ENCODE peak calls at places on chromosomes 1 and 21, in seven cellular contexts. One of them, this sample, is unnamed. For H3K4me1, the result is how much of the 10 kb centered on the place peaks cover.

GRCh38 chr1:37509181-37509580 is 5.4 kb downstream of the MEAF6 start:
- DNase-seq in GM23248: peak
- DNase-seq in tibial nerve: no peak
- DNase-seq in IMR-90: peak
- DNase-seq in ovary: no peak
- DNase-seq in right cardiac atrium: no peak
- DNase-seq in spleen: no peak
- DNase-seq in this sample: no peak

GRCh38 chr1:145690587-145691558 is 16.3 kb downstream of the PDZK1 start:
- DNase-seq in ovary: no peak
- DNase-seq in tibial nerve: no peak
- DNase-seq in spleen: no peak
- DNase-seq in GM23248: peak
- DNase-seq in IMR-90: peak
- DNase-seq in right cardiac atrium: no peak
- DNase-seq in this sample: no peak

GRCh38 chr1:241944300-241944699 is 13.3 kb upstream of the BECN2 start:
- DNase-seq in IMR-90: no peak
- DNase-seq in tibial nerve: no peak
- DNase-seq in spleen: no peak
- DNase-seq in ovary: no peak
- DNase-seq in GM23248: no peak
- DNase-seq in right cardiac atrium: no peak
- DNase-seq in this sample: no peak

GRCh38 chr1:205354259-205354904 is 2.3 kb downstream of the KLHDC8A start:
- DNase-seq in tibial nerve: peak
- DNase-seq in GM23248: peak
- DNase-seq in IMR-90: peak
- DNase-seq in ovary: no peak
- DNase-seq in spleen: no peak
- DNase-seq in right cardiac atrium: no peak
- DNase-seq in this sample: no peak

GRCh38 chr1:27348861-27349783 is 7.3 kb downstream of the SYTL1 start:
- DNase-seq in GM23248: peak
- DNase-seq in tibial nerve: no peak
- DNase-seq in IMR-90: no peak
- DNase-seq in right cardiac atrium: peak
- DNase-seq in ovary: no peak
- DNase-seq in spleen: peak
- DNase-seq in this sample: peak

GRCh38 chr21:42839271-42840231 is 39.8 kb downstream of the WDR4 start:
- DNase-seq in GM23248: no peak
- DNase-seq in IMR-90: no peak
- DNase-seq in spleen: peak
- DNase-seq in ovary: no peak
- DNase-seq in tibial nerve: peak
- DNase-seq in right cardiac atrium: peak
- DNase-seq in this sample: peak

GRCh38 chr1:220874201-220874655 is 5.0 kb upstream of the HLX start:
- DNase-seq in right cardiac atrium: peak
- DNase-seq in ovary: no peak
- DNase-seq in tibial nerve: no peak
- DNase-seq in spleen: peak
- DNase-seq in GM23248: peak
- DNase-seq in IMR-90: peak
- DNase-seq in this sample: no peak

GRCh38 chr21:14917762-14918161 is 147.0 kb downstream of the NRIP1 start:
- DNase-seq in spleen: no peak
- DNase-seq in tibial nerve: no peak
- DNase-seq in GM23248: no peak
- DNase-seq in IMR-90: no peak
- DNase-seq in ovary: no peak
- DNase-seq in right cardiac atrium: no peak
- DNase-seq in this sample: no peak

GRCh38 chr1:171252482-171252881 is 4.2 kb downstream of the FMO1 start:
- DNase-seq in IMR-90: no peak
- DNase-seq in tibial nerve: no peak
- DNase-seq in spleen: peak
- DNase-seq in right cardiac atrium: no peak
- DNase-seq in GM23248: no peak
- DNase-seq in ovary: no peak
- DNase-seq in this sample: no peak

GRCh38 chr1:117574206-117574835 is 31.5 kb upstream of the TENT5C start:
- DNase-seq in tibial nerve: no peak
- DNase-seq in spleen: no peak
- DNase-seq in ovary: no peak
- DNase-seq in GM23248: no peak
- DNase-seq in right cardiac atrium: no peak
- DNase-seq in IMR-90: no peak
- DNase-seq in this sample: no peak

GRCh38 chr1:25246600-25247023 is 642 bp downstream of the RSRP1 start:
- DNase-seq in GM23248: peak
- DNase-seq in IMR-90: no peak
- DNase-seq in right cardiac atrium: peak
- DNase-seq in spleen: peak
- DNase-seq in tibial nerve: no peak
- DNase-seq in ovary: no peak
- DNase-seq in this sample: no peak

GRCh38 chr1:222358100-222358499 is 189.8 kb downstream of the HHIPL2 start:
- DNase-seq in GM23248: no peak
- DNase-seq in tibial nerve: no peak
- DNase-seq in right cardiac atrium: no peak
- DNase-seq in ovary: no peak
- DNase-seq in IMR-90: no peak
- DNase-seq in spleen: no peak
- DNase-seq in this sample: no peak

GRCh38 chr1:228341814-228342626 is 64.6 kb downstream of the TRIM11 start:
- DNase-seq in spleen: peak
- DNase-seq in IMR-90: no peak
- DNase-seq in tibial nerve: peak
- DNase-seq in right cardiac atrium: peak
- DNase-seq in GM23248: no peak
- DNase-seq in ovary: peak
- DNase-seq in this sample: peak

GRCh38 chr1:119795471-119795870 is 15.8 kb downstream of the REG4 start:
- DNase-seq in GM23248: no peak
- DNase-seq in IMR-90: no peak
- DNase-seq in right cardiac atrium: no peak
- DNase-seq in ovary: no peak
- DNase-seq in tibial nerve: no peak
- DNase-seq in spleen: no peak
- DNase-seq in this sample: no peak

GRCh38 chr1:151060241-151061011 is at the start of gene MLLT11:
- DNase-seq in IMR-90: peak
- DNase-seq in GM23248: peak
- DNase-seq in ovary: peak
- DNase-seq in right cardiac atrium: peak
- DNase-seq in tibial nerve: no peak
- DNase-seq in spleen: peak
- DNase-seq in this sample: no peak

GRCh38 chr1:169348356-169349036 is 19.1 kb downstream of the NME7 start:
- DNase-seq in IMR-90: peak
- DNase-seq in ovary: no peak
- DNase-seq in right cardiac atrium: no peak
- DNase-seq in GM23248: peak
- DNase-seq in spleen: no peak
- DNase-seq in tibial nerve: no peak
- DNase-seq in this sample: no peak

GRCh38 chr1:116740296-116740695 is 13.9 kb upstream of the CD2 start:
- DNase-seq in right cardiac atrium: no peak
- DNase-seq in spleen: no peak
- DNase-seq in GM23248: no peak
- DNase-seq in ovary: no peak
- DNase-seq in IMR-90: no peak
- DNase-seq in tibial nerve: no peak
- DNase-seq in this sample: no peak

GRCh38 chr21:15084668-15085067 is 19.9 kb upstream of the NRIP1 start:
- DNase-seq in GM23248: no peak
- DNase-seq in tibial nerve: no peak
- DNase-seq in ovary: no peak
- DNase-seq in right cardiac atrium: no peak
- DNase-seq in spleen: no peak
- DNase-seq in IMR-90: no peak
- DNase-seq in this sample: no peak

GRCh38 chr21:45537111-45537745 is 5.0 kb downstream of the SLC19A1 start:
- DNase-seq in IMR-90: no peak
- DNase-seq in right cardiac atrium: peak
- DNase-seq in tibial nerve: peak
- DNase-seq in GM23248: no peak
- DNase-seq in ovary: peak
- DNase-seq in spleen: peak
- DNase-seq in this sample: peak

GRCh38 chr1:110498270-110498669 is 20.7 kb downstream of the KCNA10 start:
- DNase-seq in tibial nerve: no peak
- DNase-seq in IMR-90: no peak
- DNase-seq in GM23248: no peak
- DNase-seq in right cardiac atrium: no peak
- DNase-seq in ovary: no peak
- DNase-seq in spleen: no peak
- DNase-seq in this sample: no peak

GRCh38 chr1:195584870-195585624 is 1023.2 kb downstream of the KCNT2 start:
- DNase-seq in ovary: no peak
- DNase-seq in spleen: peak
- DNase-seq in tibial nerve: no peak
- DNase-seq in GM23248: peak
- DNase-seq in right cardiac atrium: no peak
- DNase-seq in IMR-90: peak
- DNase-seq in this sample: no peak

GRCh38 chr1:187931781-187932180 is 1103.0 kb downstream of the PLA2G4A start:
- DNase-seq in tibial nerve: no peak
- DNase-seq in right cardiac atrium: no peak
- DNase-seq in ovary: no peak
- DNase-seq in GM23248: no peak
- DNase-seq in IMR-90: no peak
- DNase-seq in spleen: no peak
- DNase-seq in this sample: no peak
- H3K4me1 ChIP-seq in tibial nerve: under half
- H3K4me1 ChIP-seq in right cardiac atrium: under half
- H3K4me1 ChIP-seq in ovary: under half
- H3K4me1 ChIP-seq in GM23248: under half
- H3K4me1 ChIP-seq in IMR-90: under half
- H3K4me1 ChIP-seq in spleen: under half
- H3K4me1 ChIP-seq in this sample: under half

GRCh38 chr21:23811802-23812201 is 1795.5 kb downstream of the MRPL39 start:
- DNase-seq in ovary: no peak
- DNase-seq in spleen: no peak
- DNase-seq in tibial nerve: no peak
- DNase-seq in right cardiac atrium: no peak
- DNase-seq in IMR-90: no peak
- DNase-seq in GM23248: no peak
- DNase-seq in this sample: no peak
- H3K4me1 ChIP-seq in ovary: under half
- H3K4me1 ChIP-seq in spleen: under half
- H3K4me1 ChIP-seq in tibial nerve: under half
- H3K4me1 ChIP-seq in right cardiac atrium: under half
- H3K4me1 ChIP-seq in IMR-90: under half
- H3K4me1 ChIP-seq in GM23248: under half
- H3K4me1 ChIP-seq in this sample: under half

DNA sequence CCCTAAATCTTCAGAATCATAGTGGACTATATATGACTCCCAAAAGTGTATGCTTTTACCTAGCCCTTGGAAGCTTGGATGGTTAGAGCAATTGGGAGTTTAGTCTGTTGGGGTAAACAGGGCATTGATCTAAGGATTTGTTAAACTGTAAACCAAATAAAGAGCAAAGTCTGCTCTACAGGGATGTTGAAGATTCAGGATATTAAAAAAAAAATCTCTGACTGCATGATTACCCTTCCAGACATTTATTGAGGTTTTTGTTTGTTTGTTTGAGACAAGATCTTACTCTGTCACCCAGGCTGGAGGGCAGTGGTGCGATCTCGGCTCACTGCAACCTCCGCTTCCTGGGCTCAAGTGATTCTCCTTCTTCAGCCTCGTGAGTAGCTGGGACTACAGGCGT is 31.6 kb downstream of the PBX1 start:
- DNase-seq in tibial nerve: no peak
- DNase-seq in ovary: no peak
- DNase-seq in right cardiac atrium: no peak
- DNase-seq in IMR-90: no peak
- DNase-seq in GM23248: no peak
- DNase-seq in spleen: no peak
- DNase-seq in this sample: no peak
- H3K4me1 ChIP-seq in tibial nerve: under half
- H3K4me1 ChIP-seq in ovary: under half
- H3K4me1 ChIP-seq in right cardiac atrium: under half
- H3K4me1 ChIP-seq in IMR-90: under half
- H3K4me1 ChIP-seq in GM23248: under half
- H3K4me1 ChIP-seq in spleen: under half
- H3K4me1 ChIP-seq in this sample: under half

GRCh38 chr1:153392822-153393221 is 1.9 kb upstream of the S100A8 start:
- DNase-seq in right cardiac atrium: no peak
- DNase-seq in ovary: no peak
- DNase-seq in spleen: no peak
- DNase-seq in IMR-90: no peak
- DNase-seq in GM23248: no peak
- DNase-seq in tibial nerve: no peak
- DNase-seq in this sample: no peak

GRCh38 chr1:153389978-153390879 is 644 bp downstream of the S100A8 start:
- DNase-seq in tibial nerve: no peak
- DNase-seq in right cardiac atrium: no peak
- DNase-seq in IMR-90: no peak
- DNase-seq in spleen: no peak
- DNase-seq in GM23248: no peak
- DNase-seq in ovary: no peak
- DNase-seq in this sample: no peak

GRCh38 chr1:153393926-153394325 is 3.1 kb upstream of the S100A8 start:
- DNase-seq in IMR-90: no peak
- DNase-seq in GM23248: no peak
- DNase-seq in ovary: no peak
- DNase-seq in spleen: peak
- DNase-seq in right cardiac atrium: no peak
- DNase-seq in tibial nerve: no peak
- DNase-seq in this sample: peak

GRCh38 chr1:153389394-153389793 is 1.5 kb downstream of the S100A8 start:
- DNase-seq in GM23248: no peak
- DNase-seq in ovary: no peak
- DNase-seq in tibial nerve: no peak
- DNase-seq in IMR-90: no peak
- DNase-seq in spleen: no peak
- DNase-seq in right cardiac atrium: no peak
- DNase-seq in this sample: no peak

DNA sequence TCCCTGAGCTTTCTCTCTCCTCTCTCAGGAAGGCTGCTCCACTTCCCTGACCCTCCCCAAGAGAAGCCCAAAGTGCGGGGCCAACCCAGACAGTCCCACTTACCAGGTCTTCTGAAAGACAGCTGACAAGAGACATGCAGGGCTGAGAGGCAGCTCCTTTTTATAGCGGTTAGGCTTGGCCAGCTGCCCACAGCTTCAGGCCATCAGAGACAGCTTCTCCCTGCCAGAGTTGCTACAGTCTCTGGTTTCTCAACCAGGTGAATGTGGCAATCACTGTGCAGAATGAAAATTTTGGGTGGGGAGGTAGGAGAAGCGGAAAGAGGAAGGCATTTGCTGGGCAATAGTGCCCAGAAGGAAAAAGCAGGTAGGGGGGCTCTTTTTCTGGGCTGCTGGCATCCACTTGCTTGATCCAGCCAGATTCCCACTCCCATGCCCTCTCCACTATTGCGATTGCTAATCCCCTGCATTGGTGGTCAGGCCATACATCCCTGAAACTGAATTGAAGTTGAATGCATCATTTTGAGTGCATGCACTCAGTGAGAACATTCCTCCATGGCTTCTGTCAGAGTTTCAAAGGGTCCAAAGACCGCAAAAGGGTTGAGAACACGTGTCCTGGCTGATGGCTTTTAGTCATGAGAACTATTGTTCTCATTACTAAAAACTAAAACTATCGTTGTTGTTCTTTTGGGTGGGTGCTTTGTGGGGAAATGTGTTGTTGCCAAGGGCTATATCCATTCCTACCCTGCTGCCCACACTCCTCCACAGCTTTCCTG is at the start of gene S100A8:
- DNase-seq in ovary: no peak
- DNase-seq in GM23248: no peak
- DNase-seq in tibial nerve: peak
- DNase-seq in right cardiac atrium: peak
- DNase-seq in IMR-90: no peak
- DNase-seq in spleen: peak
- DNase-seq in this sample: peak
- H3K4me1 ChIP-seq in ovary: under half
- H3K4me1 ChIP-seq in GM23248: under half
- H3K4me1 ChIP-seq in tibial nerve: under half
- H3K4me1 ChIP-seq in right cardiac atrium: under half
- H3K4me1 ChIP-seq in IMR-90: under half
- H3K4me1 ChIP-seq in spleen: under half
- H3K4me1 ChIP-seq in this sample: under half